ENCODE peak calls at places on chromosomes 7 and 10, in eight cellular contexts. K is HCT116, Z is hepatocyte, Q is cardiac fibroblast, I is choroid plexus epithelial cell, M is right lobe of liver, L is upper lobe of right lung, B is colonic mucosa. G is an unnamed sample.

GRCh38 chr7:158858592-158859503 is 2.5 kb downstream of the DYNC2I1 start:
- DNase-seq in K (peak; percentile 38), Z (no peak), Q (no peak), I (no peak), M (no peak), L (no peak), B (no peak), G (peak; percentile 7)

GRCh38 chr7:132907380-132907940 is 174.4 kb downstream of the CHCHD3 start:
- DNase-seq in K (no peak), Z (no peak), Q (no peak), I (no peak), M (no peak), L (no peak), B (no peak), G (no peak)

GRCh38 chr10:125060851-125061556 is 99.4 kb downstream of the CTBP2 start:
- DNase-seq in K (peak; percentile 40), Z (peak; percentile 88), Q (peak; percentile 84), I (peak; percentile 89), M (peak; percentile 85), L (peak; percentile 92), B (peak; percentile 92), G (peak; percentile 81)

GRCh38 chr10:114393482-114393881 is 10.8 kb downstream of the AFAP1L2 start:
- DNase-seq in K (no peak), Z (no peak), Q (peak; percentile 42), I (peak; percentile 43), M (no peak), L (no peak), B (no peak), G (no peak)

GRCh38 chr7:44565097-44565794 is 8.5 kb downstream of the DDX56 start:
- DNase-seq in K (no peak), Z (peak; percentile 77), Q (peak; percentile 70), I (peak; percentile 73), M (peak; percentile 82), L (peak; percentile 83), B (peak; percentile 68), G (peak; percentile 70)

GRCh38 chr7:157979631-157980340 is 607.8 kb downstream of the PTPRN2 start:
- DNase-seq in K (no peak), Z (no peak), Q (no peak), I (no peak), M (no peak), L (no peak), B (no peak), G (no peak)

GRCh38 chr10:72037266-72037665 is 51.1 kb downstream of the SPOCK2 start:
- DNase-seq in K (no peak), Z (no peak), Q (no peak), I (no peak), M (no peak), L (no peak), B (no peak), G (no peak)

GRCh38 chr7:50534690-50535290 is 30.4 kb downstream of the DDC start:
- DNase-seq in K (peak; percentile 95), Z (peak; percentile 76), Q (peak; percentile 99), I (peak; percentile 99), M (no peak), L (no peak), B (no peak), G (peak; percentile 99)

GRCh38 chr7:127678330-127678729 is 26.3 kb downstream of the SND1 start:
- DNase-seq in K (no peak), Z (no peak), Q (no peak), I (no peak), M (no peak), L (no peak), B (no peak), G (no peak)

GRCh38 chr10:18713077-18713476 is 53.8 kb downstream of the ARL5B start:
- DNase-seq in K (no peak), Z (peak; percentile 70), Q (peak; percentile 88), I (peak; percentile 94), M (no peak), L (no peak), B (no peak), G (peak; percentile 70)

GRCh38 chr10:104150206-104150605 is 28.2 kb downstream of the SFR1 start:
- DNase-seq in K (no peak), Z (no peak), Q (no peak), I (no peak), M (no peak), L (no peak), B (no peak), G (no peak)

GRCh38 chr7:43700059-43700501 is 29.2 kb downstream of the COA1 start:
- DNase-seq in K (peak; percentile 31), Z (peak; percentile 63), Q (peak; percentile 85), I (peak; percentile 85), M (no peak), L (no peak), B (no peak), G (peak; percentile 84)

GRCh38 chr7:111740942-111741341 is 178.7 kb upstream of the IMMP2L start:
- DNase-seq in K (no peak), Z (no peak), Q (no peak), I (no peak), M (no peak), L (no peak), B (no peak), G (no peak)

GRCh38 chr7:24962418-24962962 is 17.5 kb downstream of the OSBPL3 start:
- DNase-seq in K (no peak), Z (no peak), Q (no peak), I (no peak), M (no peak), L (no peak), B (no peak), G (no peak)

GRCh38 chr10:46270086-46270811 is 16.5 kb upstream of the ANTXRL start:
- DNase-seq in K (no peak), Z (no peak), Q (no peak), I (no peak), M (no peak), L (no peak), B (no peak), G (no peak)

GRCh38 chr10:109007514-109007913 is 915.8 kb downstream of the XPNPEP1 start:
- DNase-seq in K (no peak), Z (no peak), Q (no peak), I (no peak), M (no peak), L (no peak), B (no peak), G (no peak)

GRCh38 chr7:5630670-5631069 is 150.8 kb downstream of the RNF216 start:
- DNase-seq in K (no peak), Z (no peak), Q (no peak), I (no peak), M (no peak), L (no peak), B (no peak), G (no peak)

GRCh38 chr10:13453896-13454295 is 74.9 kb downstream of the BEND7 start:
- DNase-seq in K (no peak), Z (no peak), Q (no peak), I (peak; percentile 33), M (no peak), L (no peak), B (no peak), G (no peak)

GRCh38 chr7:116528008-116528789 is 3.4 kb downstream of the CAV1 start:
- DNase-seq in K (peak; percentile 54), Z (peak; percentile 73), Q (peak; percentile 96), I (peak; percentile 85), M (no peak), L (no peak), B (peak; percentile 36), G (peak; percentile 96)

GRCh38 chr7:116526897-116527296 is 2.1 kb downstream of the CAV1 start:
- DNase-seq in K (no peak), Z (no peak), Q (peak; percentile 44), I (no peak), M (no peak), L (no peak), B (no peak), G (no peak)

GRCh38 chr7:116530107-116530820 is 5.4 kb downstream of the CAV1 start:
- DNase-seq in K (no peak), Z (no peak), Q (no peak), I (no peak), M (no peak), L (no peak), B (no peak), G (no peak)

GRCh38 chr7:116527521-116527920 is 2.7 kb downstream of the CAV1 start:
- DNase-seq in K (no peak), Z (no peak), Q (peak; percentile 44), I (no peak), M (no peak), L (no peak), B (no peak), G (peak; percentile 27)

GRCh38 chr7:116529250-116529649 is 4.4 kb downstream of the CAV1 start:
- DNase-seq in K (no peak), Z (no peak), Q (no peak), I (no peak), M (no peak), L (no peak), B (no peak), G (no peak)
- H3K4me3 ChIP-seq in K (no peak overlapping the region), Z (no peak overlapping the region), Q (no peak overlapping the region), I (no peak overlapping the region), M (no peak overlapping the region), L (peak overlapping the region; percentile 68), B (no peak overlapping the region), G (no peak overlapping the region)

DNA sequence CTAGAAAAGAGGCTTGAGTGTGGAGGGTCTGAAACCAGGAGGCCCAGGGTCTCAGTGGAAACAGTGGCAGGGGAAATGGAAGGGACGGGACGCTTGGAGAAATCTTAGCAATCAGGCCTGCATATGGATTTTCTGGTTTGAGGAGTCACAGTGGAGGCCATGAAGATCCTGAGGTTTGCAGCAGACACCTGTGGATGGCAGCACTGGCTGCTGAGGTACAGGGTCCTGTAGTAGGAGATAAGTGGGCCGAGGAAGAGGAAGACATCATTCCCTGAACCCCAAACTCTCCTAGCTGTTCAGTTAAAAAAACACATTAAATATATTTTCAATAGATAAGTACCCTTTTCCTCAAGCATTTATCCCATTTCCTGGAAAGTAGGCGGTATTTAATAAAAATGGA is 208.8 kb upstream of the IGFBP3 start:
- DNase-seq in K (no peak), Z (no peak), Q (peak; percentile 68), I (no peak), M (no peak), L (no peak), B (no peak), G (peak; percentile 43)
- TF ChIP-seq CTCF in K (peak; percentile 55), Z (no peak), Q (peak; percentile 85), I (no peak), M (no peak), L (no peak), B (no peak), G (peak; percentile 61)

GRCh38 chr10:75398238-75398629 is 3.3 kb downstream of the ZNF503 start:
- DNase-seq in K (no peak), Z (no peak), Q (peak; percentile 31), I (no peak), M (no peak), L (no peak), B (no peak), G (no peak)
- H3K4me3 ChIP-seq in K (peak overlapping the region; percentile 93), Z (peak overlapping the region; percentile 62), Q (peak overlapping the region; percentile 99), I (peak overlapping the region; percentile 79), M (peak overlapping the region; percentile 92), L (peak overlapping the region; percentile 81), B (no peak overlapping the region), G (peak overlapping the region; percentile 96)

GRCh38 chr10:42836771-42837468 is 54.3 kb downstream of the BMS1 start:
- DNase-seq in K (no peak), Z (peak; percentile 34), Q (peak; percentile 29), I (peak; percentile 51), M (no peak), L (no peak), B (no peak), G (peak; percentile 29)
- TF ChIP-seq CTCF in K (no peak), Z (no peak), Q (peak; percentile 4), I (peak; percentile 41), M (no peak), L (no peak), B (no peak), G (peak; percentile 24)